ENCODE peak calls at places on chromosomes 1 and 21, in ten cellular contexts. O is H1, K is suprapubic skin, F is sigmoid colon, G is ovary, M is tibial nerve, Z is transverse colon, P is stomach, Y is A549, B is K562. H is an unnamed sample.
A peak's percentile ranks its signal among the peaks of the same experiment; 100 is the strongest.

GRCh38 chr1:117058810-117059209 is 1.3 kb upstream of the TTF2 start:
- DNase-seq in K (no peak), F (no peak), G (no peak), Y (no peak), B (no peak), O (no peak), M (no peak), Z (no peak), P (no peak), H (no peak)

GRCh38 chr1:100868364-100868995 is 26.2 kb downstream of the EXTL2 start:
- DNase-seq in F (no peak), K (no peak), P (no peak), O (no peak), G (no peak), M (no peak), Y (peak; percentile 28), B (peak; percentile 9), Z (no peak), H (no peak)

GRCh38 chr1:53266038-53266437 is 27.7 kb upstream of the MAGOH start:
- DNase-seq in Y (no peak), K (no peak), Z (no peak), F (no peak), M (no peak), P (no peak), G (no peak), B (peak; percentile 35), O (no peak), H (no peak)

GRCh38 chr1:70358921-70359564 is 4.5 kb upstream of the ANKRD13C start:
- DNase-seq in P (no peak), B (no peak), K (no peak), M (no peak), Z (no peak), O (no peak), F (no peak), G (no peak), Y (no peak), H (peak; percentile 10)

GRCh38 chr1:182166750-182167149 is 105.2 kb upstream of the ZNF648 start:
- DNase-seq in B (no peak), P (no peak), G (no peak), Y (no peak), F (no peak), O (no peak), Z (no peak), M (no peak), K (no peak), H (no peak)

GRCh38 chr21:38853421-38853919 is 47.7 kb downstream of the ETS2 start:
- DNase-seq in B (no peak), O (peak; percentile 37), G (no peak), Z (no peak), K (no peak), F (no peak), P (peak; percentile 53), Y (peak; percentile 75), M (no peak), H (peak; percentile 66)

GRCh38 chr1:38476111-38476783 is 383.3 kb downstream of the RRAGC start:
- DNase-seq in B (no peak), G (no peak), Z (no peak), M (no peak), Y (no peak), K (no peak), F (no peak), P (no peak), O (peak; percentile 72), H (no peak)

GRCh38 chr1:164308101-164308500 is 250.9 kb upstream of the PBX1 start:
- DNase-seq in F (no peak), Z (no peak), K (no peak), G (no peak), M (no peak), P (no peak), B (no peak), Y (no peak), O (no peak), H (no peak)

GRCh38 chr1:183841950-183842816 is 37.3 kb downstream of the RGL1 start:
- DNase-seq in Z (peak; percentile 26), B (no peak), M (peak; percentile 43), F (peak; percentile 75), Y (no peak), P (no peak), G (no peak), O (no peak), K (no peak), H (no peak)

GRCh38 chr1:30756545-30757195 is 904 bp downstream of the LAPTM5 start:
- DNase-seq in Y (peak; percentile 28), M (peak; percentile 62), K (peak; percentile 85), Z (peak; percentile 67), B (peak; percentile 48), P (peak; percentile 58), F (peak; percentile 84), O (no peak), G (no peak), H (peak; percentile 93)

GRCh38 chr21:42151148-42152074 is 67.5 kb upstream of the ABCG1 start:
- DNase-seq in M (no peak), K (peak; percentile 74), B (no peak), Z (no peak), P (no peak), G (no peak), Y (no peak), O (no peak), F (peak; percentile 54), H (no peak)

GRCh38 chr1:27563407-27564263 is 40.3 kb downstream of the AHDC1 start:
- DNase-seq in K (no peak), B (peak; percentile 62), Y (peak; percentile 61), O (no peak), M (no peak), G (peak; percentile 70), F (peak; percentile 87), Z (peak; percentile 76), P (peak; percentile 88), H (no peak)

GRCh38 chr1:20150326-20150705 is 11.2 kb downstream of the PLA2G2F start:
- DNase-seq in K (no peak), P (no peak), B (no peak), M (no peak), Z (no peak), Y (no peak), O (no peak), G (no peak), F (peak; percentile 48), H (no peak)

GRCh38 chr21:38787461-38788274 is 18.1 kb upstream of the ETS2 start:
- DNase-seq in F (no peak), Y (peak; percentile 90), K (no peak), B (peak; percentile 76), G (no peak), P (peak; percentile 75), Z (peak; percentile 83), O (no peak), M (no peak), H (no peak)

GRCh38 chr1:198904356-198904755 is 265.5 kb downstream of the PTPRC start:
- DNase-seq in K (no peak), F (no peak), Z (no peak), G (no peak), M (no peak), Y (no peak), O (no peak), P (no peak), B (no peak), H (no peak)

GRCh38 chr1:198902616-198903140 is 263.8 kb downstream of the PTPRC start:
- DNase-seq in B (no peak), K (no peak), G (no peak), O (no peak), F (no peak), Y (no peak), M (no peak), P (no peak), Z (no peak), H (no peak)

GRCh38 chr1:198901280-198901679 is 262.4 kb downstream of the PTPRC start:
- DNase-seq in Y (no peak), B (no peak), Z (no peak), P (no peak), K (no peak), O (no peak), G (no peak), F (no peak), M (no peak), H (no peak)

GRCh38 chr1:198906739-198907422 is 268.0 kb downstream of the PTPRC start:
- DNase-seq in F (no peak), K (no peak), M (no peak), G (no peak), B (no peak), O (no peak), Z (no peak), Y (no peak), P (no peak), H (no peak)

DNA sequence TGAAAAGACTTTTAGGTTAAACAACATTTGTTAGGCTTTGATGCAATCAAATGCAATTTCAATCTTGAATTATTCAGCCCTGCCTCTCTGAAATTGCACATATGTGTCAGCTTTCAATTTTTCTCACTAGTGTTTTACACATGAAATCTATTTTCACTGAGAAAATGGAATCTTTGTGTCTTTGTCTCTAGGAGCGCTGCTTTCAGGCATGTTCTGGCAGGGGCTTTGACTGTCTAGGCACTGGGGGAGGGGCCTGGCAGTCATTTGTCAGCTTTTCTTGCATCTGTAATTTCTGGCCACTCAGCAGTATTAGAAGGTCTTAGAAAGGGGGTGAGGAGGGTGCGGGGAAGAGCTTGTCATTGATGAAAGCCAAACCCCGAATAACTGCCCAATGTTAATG is 264.4 kb downstream of the PTPRC start:
- DNase-seq in O (no peak), K (no peak), Y (no peak), P (no peak), G (no peak), B (no peak), Z (no peak), F (no peak), M (no peak), H (no peak)
- H3K4me3 ChIP-seq in O (no peak overlapping the region), K (no peak overlapping the region), Y (no peak overlapping the region), P (no peak overlapping the region), G (no peak overlapping the region), B (no peak overlapping the region), Z (no peak overlapping the region), F (no peak overlapping the region), M (no peak overlapping the region), H (no peak overlapping the region)

GRCh38 chr21:32949701-32950100 is 76.0 kb upstream of the OLIG2 start:
- DNase-seq in O (no peak), B (no peak), Z (no peak), Y (no peak), K (peak; percentile 50), G (no peak), P (no peak), F (no peak), M (no peak), H (no peak)
- TF ChIP-seq EP300 in O (no peak), B (no peak), Z (no peak), Y (no peak), K (no peak), G (no peak), P (no peak), F (no peak), M (no peak), H (no peak)

DNA sequence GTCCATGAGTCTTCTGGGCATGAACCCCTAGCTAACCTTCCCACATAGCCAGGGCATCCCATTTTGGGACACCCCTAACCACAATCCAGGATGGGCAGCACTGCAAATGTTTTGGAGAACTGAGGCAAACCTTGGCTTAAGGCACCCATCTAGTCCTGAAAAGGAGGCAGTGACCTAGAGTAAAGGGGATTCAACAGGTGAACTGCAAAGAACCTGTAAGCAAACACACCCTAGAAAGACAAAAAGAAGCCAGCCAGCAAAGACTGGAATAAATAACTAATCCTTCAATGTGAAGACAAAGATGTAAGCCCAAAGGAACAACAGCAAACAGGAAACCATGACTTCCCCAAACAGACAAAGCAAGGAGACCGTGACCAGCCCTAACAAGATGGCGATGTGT is 56.8 kb upstream of the PPIH start:
- DNase-seq in Z (no peak), B (no peak), F (no peak), M (no peak), P (no peak), K (no peak), G (no peak), Y (no peak), O (no peak), H (no peak)
- H3K4me3 ChIP-seq in Z (no peak overlapping the region), B (no peak overlapping the region), F (no peak overlapping the region), M (no peak overlapping the region), P (no peak overlapping the region), K (no peak overlapping the region), G (no peak overlapping the region), Y (no peak overlapping the region), O (no peak overlapping the region), H (no peak overlapping the region)

GRCh38 chr1:85144351-85144750 is 56.5 kb downstream of the SYDE2 start:
- DNase-seq in K (no peak), F (no peak), Z (no peak), Y (no peak), O (no peak), G (no peak), M (no peak), P (no peak), B (no peak), H (no peak)
- TF ChIP-seq EP300 in K (no peak), F (no peak), Z (no peak), Y (no peak), O (no peak), G (no peak), M (no peak), P (no peak), B (no peak), H (no peak)